ENCODE peak calls at places on chromosomes 5 and 9, in seven cellular contexts. I is breast epithelium, S is spleen, L is OCI-LY7, O is mesenchymal stem cell, D is right lobe of liver, X is fibroblast of lung. H is an unnamed sample.

GRCh38 chr5:158465379-158465972 is 606.5 kb upstream of the CLINT1 start:
- DNase-seq in X (no peak), I (no peak), L (no peak), O (no peak), S (no peak), D (no peak), H (no peak)

GRCh38 chr5:134149571-134150303 is 27.0 kb downstream of the SKP1 start:
- DNase-seq in S (peak), O (no peak), L (no peak), I (no peak), X (peak), D (no peak), H (no peak)

GRCh38 chr5:39526914-39527477 is 102.2 kb upstream of the DAB2 start:
- DNase-seq in O (peak), D (no peak), L (no peak), X (no peak), I (no peak), S (no peak), H (no peak)

GRCh38 chr5:81203729-81204128 is 29.4 kb upstream of the CKMT2 start:
- DNase-seq in S (no peak), O (no peak), D (no peak), I (no peak), X (no peak), L (no peak), H (no peak)

GRCh38 chr5:38468978-38469706 is 87.3 kb downstream of the LIFR start:
- DNase-seq in O (no peak), L (no peak), S (no peak), I (no peak), D (no peak), X (no peak), H (peak)

GRCh38 chr5:81182396-81183390 is 50.4 kb upstream of the CKMT2 start:
- DNase-seq in X (no peak), O (no peak), D (no peak), L (no peak), S (no peak), I (no peak), H (no peak)

GRCh38 chr5:103829585-103829984 is 267.0 kb upstream of the NUDT12 start:
- DNase-seq in I (no peak), D (no peak), L (no peak), X (no peak), O (no peak), S (no peak), H (no peak)

GRCh38 chr5:97106183-97106582 is 36.2 kb downstream of the LIX1 start:
- DNase-seq in X (no peak), D (no peak), I (no peak), L (no peak), O (no peak), S (no peak), H (no peak)

GRCh38 chr5:40404613-40405012 is 275.1 kb upstream of the PTGER4 start:
- DNase-seq in S (no peak), I (no peak), D (no peak), L (no peak), X (no peak), O (no peak), H (no peak)

GRCh38 chr5:167511276-167511675 is 780.2 kb upstream of the WWC1 start:
- DNase-seq in X (no peak), L (no peak), S (no peak), O (no peak), I (no peak), D (no peak), H (no peak)

DNA sequence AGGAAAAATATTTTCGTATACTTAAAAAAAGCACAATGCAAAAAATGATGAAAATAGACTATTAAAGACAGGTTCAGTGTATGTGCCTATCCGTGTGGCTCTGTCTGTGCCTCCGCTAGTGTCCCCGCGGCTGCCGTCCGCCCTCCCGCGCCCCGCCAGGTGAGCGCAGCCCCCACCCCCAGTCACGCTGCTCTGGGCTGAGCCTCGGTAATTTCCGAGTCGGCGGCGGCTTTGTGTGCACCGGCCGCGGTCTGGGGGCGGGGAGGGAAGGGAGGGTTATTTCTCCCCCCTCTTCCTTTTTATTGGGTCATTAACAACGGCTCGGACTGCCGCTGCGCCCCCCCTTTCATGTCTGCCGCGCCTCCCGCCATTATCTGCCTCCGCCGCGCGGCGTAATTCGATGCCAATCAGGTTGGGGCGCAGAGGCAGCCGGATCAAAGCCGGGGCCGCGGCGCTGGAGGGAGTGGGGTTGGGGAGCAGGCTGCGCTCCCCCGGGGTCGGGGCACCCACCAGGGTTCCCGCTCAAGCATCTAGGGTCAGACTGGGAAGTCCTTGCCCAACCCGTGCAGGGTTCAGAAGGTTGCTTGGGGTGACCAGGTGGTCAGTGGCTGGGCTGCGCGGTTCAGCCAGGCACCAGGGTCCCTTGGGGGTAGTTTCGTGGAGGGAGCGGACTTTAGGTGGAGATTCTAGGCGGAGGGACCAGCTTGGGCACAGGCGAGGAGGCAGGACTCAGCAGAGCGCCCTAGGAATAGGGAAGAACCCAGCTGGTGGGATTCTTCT is 39.5 kb upstream of the PSD2 start:
- DNase-seq in D (no peak), I (no peak), X (peak), L (no peak), S (no peak), O (no peak), H (no peak)
- H3K4me3 ChIP-seq in D (no peak), I (no peak), X (no peak), L (no peak), S (peak), O (peak), H (peak)

GRCh38 chr9:100074989-100075388 is 23.8 kb downstream of the ERP44 start:
- DNase-seq in L (no peak), O (no peak), I (no peak), D (no peak), X (no peak), S (no peak), H (no peak)

GRCh38 chr9:100070642-100071041 is 28.2 kb downstream of the ERP44 start:
- DNase-seq in S (no peak), D (no peak), L (no peak), X (no peak), O (no peak), I (no peak), H (no peak)

GRCh38 chr9:100070071-100070470 is 28.7 kb downstream of the ERP44 start:
- DNase-seq in S (no peak), L (no peak), I (no peak), O (no peak), X (no peak), D (no peak), H (no peak)

GRCh38 chr9:100072805-100073204 is 26.0 kb downstream of the ERP44 start:
- DNase-seq in O (no peak), S (no peak), L (no peak), X (no peak), D (no peak), I (no peak), H (no peak)

DNA sequence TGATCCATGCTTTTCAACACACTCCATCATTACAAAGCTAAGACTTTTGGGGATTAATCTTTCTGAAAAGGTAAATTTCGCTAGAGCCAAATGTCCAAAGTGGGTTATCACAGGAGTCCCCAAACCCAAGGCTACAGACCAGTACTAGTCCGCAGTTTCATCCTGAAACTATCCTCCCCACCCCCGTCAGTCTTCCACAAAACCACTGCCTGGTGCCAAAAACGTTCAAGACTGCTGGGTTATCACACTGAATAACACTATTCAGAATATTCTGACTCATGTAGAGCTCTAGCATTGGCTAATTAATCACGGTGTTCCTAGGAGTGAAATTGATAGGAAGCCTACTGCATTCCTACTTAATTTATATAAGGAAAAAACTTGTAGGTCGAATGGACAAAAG is 24.7 kb downstream of the ERP44 start:
- DNase-seq in L (no peak), S (no peak), D (no peak), X (peak), O (no peak), I (no peak), H (no peak)
- H3K27ac ChIP-seq in L (no peak), S (no peak), D (no peak), X (no peak), O (no peak), I (no peak), H (no peak)

GRCh38 chr9:83992407-83992806 is 11.8 kb downstream of the RMI1 start:
- DNase-seq in O (peak), S (no peak), L (no peak), I (no peak), D (no peak), X (peak), H (no peak)
- H3K4me3 ChIP-seq in O (no peak), S (no peak), L (no peak), I (no peak), D (no peak), X (no peak), H (no peak)

GRCh38 chr5:44828719-44829118 is 20.0 kb downstream of the MRPS30 start:
- DNase-seq in O (no peak), I (no peak), L (no peak), D (no peak), X (no peak), S (no peak), H (no peak)
- H3K27ac ChIP-seq in O (no peak), I (no peak), L (no peak), D (no peak), X (no peak), S (no peak), H (no peak)

DNA sequence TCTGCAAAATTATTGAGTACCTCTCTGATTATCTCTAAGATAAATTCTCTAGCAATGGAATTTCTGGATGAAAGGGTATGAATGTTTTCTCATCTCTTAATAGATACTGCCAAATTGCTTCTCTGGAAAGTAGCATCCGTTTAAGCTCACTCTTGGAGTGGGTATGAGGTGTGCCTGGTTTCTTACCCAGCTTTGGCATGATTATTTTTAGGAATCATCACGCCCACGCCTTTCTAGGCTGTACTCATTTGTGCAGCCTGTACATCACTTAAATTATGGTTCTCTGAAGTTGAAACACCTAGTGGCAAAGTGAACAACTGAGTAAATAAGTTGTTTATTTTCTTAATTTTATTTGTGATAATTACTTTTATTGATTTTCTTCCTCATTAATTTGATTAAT is 156.5 kb upstream of the IL12B start:
- DNase-seq in X (no peak), L (no peak), S (no peak), O (no peak), I (no peak), D (no peak), H (no peak)
- H3K4me3 ChIP-seq in X (no peak), L (no peak), S (no peak), O (no peak), I (no peak), D (no peak), H (no peak)

GRCh38 chr5:107118184-107118902 is 552.4 kb downstream of the EFNA5 start:
- DNase-seq in X (no peak), D (no peak), S (no peak), O (no peak), L (no peak), I (no peak), H (no peak)
- H3K27ac ChIP-seq in X (no peak), D (no peak), S (no peak), O (no peak), L (no peak), I (no peak), H (no peak)

GRCh38 chr5:139651863-139652787 is 4.0 kb downstream of the CXXC5 start:
- DNase-seq in S (peak), I (no peak), L (peak), X (peak), D (peak), O (peak), H (peak)
- H3K4me3 ChIP-seq in S (peak), I (peak), L (peak), X (peak), D (peak), O (peak), H (no peak)

DNA sequence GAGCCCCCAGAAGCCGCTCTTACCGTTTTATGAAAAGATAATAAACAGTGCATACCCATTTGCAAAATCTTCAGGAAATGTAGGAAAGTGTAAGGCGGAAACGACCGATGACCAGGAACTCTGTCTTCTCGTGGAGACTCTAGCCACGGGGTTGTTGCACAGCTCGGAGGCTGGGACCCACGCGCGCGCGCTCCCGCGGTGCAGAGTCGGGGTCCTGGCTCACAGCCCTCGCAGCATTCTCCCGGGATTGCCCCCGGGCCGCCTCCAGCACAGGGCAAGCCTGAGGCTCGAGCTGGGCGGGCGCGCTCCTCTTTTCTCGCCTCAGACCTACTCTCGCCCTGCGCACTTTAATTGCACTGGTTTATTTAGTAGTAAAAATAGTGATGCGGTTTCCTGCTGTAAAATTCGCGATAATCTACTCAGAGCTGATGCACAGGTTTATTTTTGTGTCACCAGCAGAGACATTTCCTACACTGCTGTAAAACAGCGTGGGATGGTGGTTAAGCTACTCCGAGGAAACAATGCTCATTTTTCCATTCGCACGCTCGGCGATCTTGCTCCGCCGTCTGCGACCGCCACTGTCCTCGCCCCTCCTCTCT is 15.5 kb downstream of the TRIM7 start:
- DNase-seq in I (no peak), D (peak), L (peak), S (peak), O (peak), X (peak), H (peak)
- H3K27ac ChIP-seq in I (peak), D (no peak), L (peak), S (peak), O (peak), X (peak), H (peak)

DNA sequence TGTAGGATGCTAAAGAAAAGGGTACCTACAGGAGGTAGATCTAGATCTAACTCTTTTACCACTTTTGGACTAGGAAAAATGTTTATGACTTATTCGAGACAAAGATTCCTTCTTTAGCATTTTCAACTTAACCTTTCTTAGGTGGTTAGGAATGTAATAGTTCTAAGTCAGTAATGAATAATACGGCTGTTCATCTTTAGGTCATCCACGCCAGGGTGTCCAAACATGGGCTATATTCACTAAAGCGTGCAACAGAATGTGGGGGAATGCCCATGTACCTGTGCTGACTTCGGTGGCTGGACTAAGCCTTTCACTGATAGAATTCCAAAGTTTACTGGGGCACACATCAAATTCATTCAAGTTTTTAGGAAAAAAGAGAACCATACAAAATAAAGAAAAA is 164.7 kb downstream of the TSSK1B start:
- DNase-seq in X (no peak), D (no peak), L (no peak), O (no peak), I (no peak), S (no peak), H (no peak)
- H3K4me3 ChIP-seq in X (no peak), D (no peak), L (no peak), O (no peak), I (no peak), S (no peak), H (no peak)

H was measured in right cardiac atrium.